ENCODE peak calls at places on chromosomes 6 and 20, in five cellular contexts. T, U, Y, H and O are unnamed samples.
A peak's percentile ranks its signal among the peaks of the same experiment; 100 is the strongest.

GRCh38 chr6:72219536-72219935 is 333.2 kb downstream of the RIMS1 start:
- DNase-seq in T (no peak), U (peak; percentile 23), Y (no peak), H (no peak), O (peak; percentile 7)

GRCh38 chr20:61120595-61121515 is 131.2 kb upstream of the CDH4 start:
- DNase-seq in T (peak; percentile 80), U (peak; percentile 69), Y (peak; percentile 25), H (peak; percentile 55), O (peak; percentile 79)

GRCh38 chr6:8983202-8983688 is 547.9 kb upstream of the SLC35B3 start:
- DNase-seq in T (peak; percentile 78), U (peak; percentile 53), Y (peak; percentile 50), H (peak; percentile 79), O (peak; percentile 63)

GRCh38 chr20:50146732-50147662 is 6.5 kb downstream of the PEDS1 start:
- DNase-seq in T (peak; percentile 58), U (peak; percentile 43), Y (no peak), H (no peak), O (no peak)

GRCh38 chr6:1271071-1271763 is 40.7 kb upstream of the FOXQ1 start:
- DNase-seq in T (no peak), U (no peak), Y (no peak), H (no peak), O (no peak)

GRCh38 chr6:33974471-33974870 is 170.7 kb upstream of the MLN start:
- DNase-seq in T (peak; percentile 37), U (no peak), Y (no peak), H (no peak), O (no peak)

GRCh38 chr6:43778976-43779863 is 9.2 kb downstream of the VEGFA start:
- DNase-seq in T (no peak), U (no peak), Y (no peak), H (no peak), O (no peak)

GRCh38 chr6:48782230-48782629 is 671.2 kb upstream of the PTCHD4 start:
- DNase-seq in T (no peak), U (no peak), Y (no peak), H (no peak), O (no peak)

GRCh38 chr6:2414885-2415523 is 169.6 kb upstream of the GMDS start:
- DNase-seq in T (no peak), U (no peak), Y (no peak), H (no peak), O (no peak)

GRCh38 chr20:55974491-55975202 is 30.7 kb downstream of the CBLN4 start:
- DNase-seq in T (no peak), U (no peak), Y (no peak), H (no peak), O (no peak)

GRCh38 chr20:1830240-1830639 is 65.0 kb upstream of the SIRPA start:
- DNase-seq in T (no peak), U (peak; percentile 99), Y (no peak), H (no peak), O (peak; percentile 94)

GRCh38 chr6:102670756-102671155 is 1277.2 kb downstream of the GRIK2 start:
- DNase-seq in T (no peak), U (no peak), Y (no peak), H (no peak), O (no peak)

GRCh38 chr6:25138024-25138696 is 141.0 kb upstream of the CARMIL1 start:
- DNase-seq in T (no peak), U (peak; percentile 62), Y (no peak), H (no peak), O (peak; percentile 72)

GRCh38 chr6:146389740-146390139 is 153.9 kb upstream of the RAB32 start:
- DNase-seq in T (no peak), U (no peak), Y (no peak), H (no peak), O (no peak)

GRCh38 chr6:146785001-146785585 is 186.3 kb downstream of the ADGB start:
- DNase-seq in T (no peak), U (peak; percentile 41), Y (no peak), H (peak; percentile 46), O (peak; percentile 59)

GRCh38 chr6:22699046-22699639 is 129.8 kb downstream of the HDGFL1 start:
- DNase-seq in T (no peak), U (no peak), Y (no peak), H (peak; percentile 66), O (peak; percentile 1)

GRCh38 chr6:3506195-3506594 is 49.3 kb upstream of the SLC22A23 start:
- DNase-seq in T (no peak), U (no peak), Y (no peak), H (no peak), O (no peak)

GRCh38 chr6:145491126-145491525 is 244.2 kb downstream of the EPM2A start:
- DNase-seq in T (peak; percentile 51), U (no peak), Y (no peak), H (no peak), O (no peak)

GRCh38 chr6:78845567-78845966 is 21.8 kb upstream of the IRAK1BP1 start:
- DNase-seq in T (no peak), U (no peak), Y (no peak), H (no peak), O (no peak)

GRCh38 chr20:35166242-35166830 is 5.5 kb upstream of the PROCR start:
- DNase-seq in T (no peak), U (no peak), Y (no peak), H (no peak), O (peak; percentile 6)

GRCh38 chr6:22145823-22146379 is 150.9 kb downstream of the PRL start:
- DNase-seq in T (peak; percentile 61), U (peak; percentile 78), Y (peak; percentile 17), H (no peak), O (peak; percentile 39)

GRCh38 chr6:155245871-155246270 is 17.9 kb upstream of the CLDN20 start:
- DNase-seq in T (no peak), U (no peak), Y (no peak), H (no peak), O (no peak)

GRCh38 chr6:157058574-157058973 is 264.7 kb downstream of the TMEM242 start:
- DNase-seq in T (no peak), U (no peak), Y (no peak), H (no peak), O (no peak)

GRCh38 chr20:64027981-64028685 is 7.8 kb upstream of the C20orf204 start:
- DNase-seq in T (no peak), U (no peak), Y (no peak), H (no peak), O (no peak)
- H4K91ac ChIP-seq in T (no peak overlapping the region), U (no peak overlapping the region), Y (no peak overlapping the region), H (no peak overlapping the region), O (no peak overlapping the region)

DNA sequence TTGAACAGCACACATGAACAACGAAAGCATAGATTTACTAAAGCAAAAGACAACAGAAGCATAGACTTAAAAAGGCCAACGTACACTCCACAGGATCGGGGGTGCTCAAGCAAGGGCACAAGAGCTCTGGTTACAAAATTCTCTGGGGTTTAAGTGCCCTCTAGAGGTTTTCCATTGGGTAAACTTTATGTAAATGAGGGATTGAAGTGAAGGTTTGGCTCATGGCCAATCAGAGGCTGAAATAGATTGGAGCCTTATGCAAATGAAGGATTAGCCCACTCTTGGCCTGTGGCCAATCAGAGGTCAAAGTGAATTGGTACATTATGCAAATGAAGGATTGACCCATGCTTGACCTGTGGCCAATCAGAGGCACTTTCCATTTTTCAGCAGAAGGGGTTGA is 245.0 kb downstream of the THBS2 start:
- DNase-seq in T (no peak), U (no peak), Y (no peak), H (no peak), O (no peak)
- H3K4ac ChIP-seq in T (no peak overlapping the region), U (no peak overlapping the region), Y (no peak overlapping the region), H (no peak overlapping the region), O (no peak overlapping the region)

DNA sequence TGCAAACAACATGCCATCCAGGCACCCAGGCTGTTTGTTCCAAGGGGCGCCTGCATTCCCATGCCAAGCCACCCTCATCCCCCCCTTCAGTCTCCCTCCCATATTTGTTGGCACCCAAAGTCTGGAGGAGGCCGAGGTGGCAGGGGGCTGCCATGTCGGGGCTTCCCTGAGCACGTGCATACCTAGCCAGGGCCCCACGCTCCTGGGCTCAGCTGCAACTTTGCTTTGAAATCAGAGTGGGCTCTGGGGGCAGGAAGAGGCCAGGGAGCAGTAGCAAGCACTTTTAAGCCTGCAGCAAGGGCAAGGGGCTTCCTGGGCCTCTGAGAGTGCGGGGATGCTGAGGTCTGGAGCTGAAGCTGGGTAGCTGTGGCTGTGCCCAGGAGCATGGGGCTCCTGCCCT is 655.9 kb upstream of the EYS start:
- DNase-seq in T (no peak), U (no peak), Y (no peak), H (no peak), O (no peak)
- H2BK15ac ChIP-seq in T (no peak overlapping the region), U (no peak overlapping the region), Y (no peak overlapping the region), H (no peak overlapping the region), O (no peak overlapping the region)

GRCh38 chr6:41545703-41546474 is at the start of gene FOXP4:
- DNase-seq in T (peak; percentile 94), U (peak; percentile 95), Y (peak; percentile 79), H (peak; percentile 86), O (peak; percentile 97)
- H4K91ac ChIP-seq in T (no peak within 1 kb of the TSS), U (no peak within 1 kb of the TSS), Y (peak within 1 kb of the TSS; percentile 67), H (no peak within 1 kb of the TSS), O (peak within 1 kb of the TSS; percentile 11)

GRCh38 chr6:106973841-106974336 is 640 bp downstream of the CD24 start:
- DNase-seq in T (no peak), U (no peak), Y (no peak), H (peak; percentile 63), O (peak; percentile 22)

GRCh38 chr6:106974337-106974998 is at the start of gene CD24:
- DNase-seq in T (peak; percentile 76), U (no peak), Y (no peak), H (peak; percentile 70), O (peak; percentile 15)

GRCh38 chr6:106974999-106975698 is 620 bp upstream of the CD24 start:
- DNase-seq in T (peak; percentile 70), U (no peak), Y (no peak), H (peak; percentile 71), O (peak; percentile 33)

GRCh38 chr6:106972500-106972899 is 2.0 kb downstream of the CD24 start:
- DNase-seq in T (no peak), U (no peak), Y (no peak), H (peak; percentile 47), O (peak; percentile 6)

GRCh38 chr6:106973018-106973840 is 1.3 kb downstream of the CD24 start:
- DNase-seq in T (peak; percentile 34), U (no peak), Y (no peak), H (peak; percentile 37), O (no peak)
- H3K4ac ChIP-seq in T (no peak overlapping the region), U (no peak overlapping the region), Y (peak overlapping the region; percentile 83), H (no peak overlapping the region), O (no peak overlapping the region)

DNA sequence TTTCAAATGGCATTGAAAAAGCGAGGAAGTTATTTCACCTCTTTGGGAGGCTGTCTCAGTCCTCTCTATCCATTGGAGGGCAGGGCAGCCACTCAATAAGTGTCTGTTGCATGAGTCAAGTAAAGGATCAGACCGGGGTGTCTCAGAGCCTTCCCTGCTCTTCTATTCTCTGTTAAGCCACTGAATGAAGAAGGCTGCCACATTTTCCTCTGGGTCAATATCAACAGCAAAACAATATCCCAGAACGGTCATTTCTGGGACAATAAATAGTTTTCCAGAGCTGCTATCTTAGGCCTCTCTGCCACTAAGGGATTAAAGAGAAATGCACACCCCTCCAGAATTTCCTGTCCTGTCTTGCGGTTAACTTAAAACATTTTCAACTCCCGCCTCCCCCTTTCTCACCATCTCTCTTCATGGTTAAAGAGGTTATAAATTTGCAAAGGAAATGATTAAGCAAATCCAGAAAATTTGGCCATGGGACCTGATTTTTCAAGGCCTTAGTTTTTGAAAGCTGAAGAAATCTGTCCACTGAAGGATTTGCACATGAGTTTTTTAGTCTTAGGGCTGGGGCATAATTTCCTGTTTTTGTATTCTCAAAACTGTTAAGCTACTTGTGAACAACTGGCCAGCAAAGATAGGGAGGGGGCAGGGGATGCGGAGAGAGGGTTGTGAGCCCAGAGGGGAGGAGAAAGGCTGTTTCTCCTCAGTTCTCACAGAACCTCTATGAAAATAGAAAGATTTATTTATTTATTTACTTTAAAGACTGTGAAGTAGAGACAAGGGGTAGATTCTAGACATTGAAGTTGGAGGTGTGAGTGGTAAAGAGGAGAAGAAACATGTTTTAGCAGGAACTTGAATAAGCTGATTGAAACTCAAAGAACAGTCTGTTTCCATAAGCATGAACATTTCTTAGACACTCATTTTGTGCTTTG is 135.7 kb downstream of the BCAS1 start:
- DNase-seq in T (no peak), U (peak; percentile 84), Y (no peak), H (no peak), O (peak; percentile 92)
- H2BK15ac ChIP-seq in T (no peak overlapping the region), U (peak overlapping the region; percentile 91), Y (no peak overlapping the region), H (no peak overlapping the region), O (no peak overlapping the region)